ENCODE peak calls at places on chromosome 5, in seven cellular contexts. Z, L, Y, B, C, G and U are unnamed samples.

GRCh38 chr5:122259995-122260394 is 52.0 kb upstream of the SNCAIP start:
- DNase-seq in Z (no peak), L (no peak), Y (peak; percentile 1), B (no peak), C (no peak), G (no peak), U (no peak)

GRCh38 chr5:173767580-173768266 is 120.4 kb upstream of the CPEB4 start:
- DNase-seq in Z (no peak), L (no peak), Y (peak; percentile 35), B (no peak), C (no peak), G (no peak), U (no peak)

GRCh38 chr5:80884851-80885697 is 75.1 kb upstream of the RASGRF2 start:
- DNase-seq in Z (no peak), L (no peak), Y (no peak), B (no peak), C (no peak), G (no peak), U (no peak)

GRCh38 chr5:73565969-73566547 is 515 bp downstream of the UTP15 start:
- DNase-seq in Z (no peak), L (no peak), Y (no peak), B (no peak), C (no peak), G (no peak), U (no peak)

GRCh38 chr5:173281910-173282309 is 46.3 kb downstream of the STC2 start:
- DNase-seq in Z (no peak), L (peak; percentile 46), Y (no peak), B (no peak), C (no peak), G (no peak), U (no peak)

GRCh38 chr5:6905883-6906282 is 192.7 kb downstream of the TENT4A start:
- DNase-seq in Z (no peak), L (no peak), Y (no peak), B (no peak), C (no peak), G (no peak), U (no peak)

GRCh38 chr5:113250341-113250953 is 184.3 kb downstream of the TSSK1B start:
- DNase-seq in Z (no peak), L (no peak), Y (no peak), B (no peak), C (no peak), G (no peak), U (no peak)

GRCh38 chr5:101915559-101915958 is 380.5 kb downstream of the SLCO4C1 start:
- DNase-seq in Z (no peak), L (no peak), Y (no peak), B (no peak), C (no peak), G (no peak), U (no peak)

GRCh38 chr5:134552301-134552700 is 26.8 kb downstream of the JADE2 start:
- DNase-seq in Z (no peak), L (no peak), Y (no peak), B (no peak), C (no peak), G (no peak), U (peak; percentile 82)

GRCh38 chr5:52693279-52693678 is 94.4 kb upstream of the ITGA1 start:
- DNase-seq in Z (no peak), L (peak; percentile 12), Y (peak; percentile 30), B (no peak), C (no peak), G (no peak), U (no peak)

GRCh38 chr5:178214160-178214803 is 9.9 kb downstream of the HNRNPAB start:
- DNase-seq in Z (no peak), L (no peak), Y (no peak), B (no peak), C (no peak), G (no peak), U (no peak)

GRCh38 chr5:178213748-178214151 is 9.4 kb downstream of the HNRNPAB start:
- DNase-seq in Z (no peak), L (no peak), Y (no peak), B (no peak), C (no peak), G (no peak), U (no peak)

GRCh38 chr5:178216088-178216534 is 11.8 kb downstream of the HNRNPAB start:
- DNase-seq in Z (no peak), L (no peak), Y (no peak), B (no peak), C (no peak), G (no peak), U (no peak)

GRCh38 chr5:178216779-178217178 is 12.4 kb downstream of the HNRNPAB start:
- DNase-seq in Z (no peak), L (no peak), Y (no peak), B (no peak), C (no peak), G (no peak), U (no peak)

DNA sequence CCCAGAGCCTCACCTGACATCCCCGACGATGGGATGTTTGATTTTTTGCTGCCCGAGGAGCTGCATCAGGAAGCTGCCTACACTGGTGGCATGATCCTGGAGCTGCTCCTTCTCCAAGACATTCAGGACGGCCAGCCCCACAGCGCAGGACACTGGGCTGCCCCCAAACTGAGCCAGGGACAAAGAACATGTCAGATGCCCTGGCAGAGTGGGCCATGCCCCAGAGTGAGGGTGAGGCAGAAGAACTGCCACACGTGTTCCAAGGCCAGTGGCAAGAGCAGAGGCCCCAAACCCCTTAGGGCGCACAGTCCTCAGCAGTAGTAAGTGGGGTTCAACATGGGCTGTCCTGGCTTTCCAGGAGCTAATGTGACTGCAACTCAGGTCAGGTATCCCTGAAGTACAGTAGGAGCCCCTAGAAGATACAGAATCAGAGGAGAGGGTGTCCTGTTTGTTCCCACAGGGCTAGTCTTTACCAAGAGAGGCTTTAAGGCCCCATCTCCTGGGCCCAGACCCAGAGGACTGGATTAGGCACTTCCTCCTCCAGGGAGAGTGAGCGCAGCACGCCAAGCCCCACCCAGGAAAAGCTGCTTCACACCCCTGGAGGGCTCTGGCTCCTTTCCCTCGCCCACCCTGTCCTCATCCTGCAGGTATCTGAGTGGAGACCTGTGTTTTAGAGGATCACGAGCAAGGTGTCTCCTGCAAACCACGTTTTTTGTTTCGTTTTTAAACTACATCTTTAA is 11.1 kb downstream of the HNRNPAB start:
- DNase-seq in Z (no peak), L (no peak), Y (no peak), B (no peak), C (no peak), G (no peak), U (no peak)
- TF ChIP-seq POLR2AphosphoS5 in Z (no peak), L (no peak), Y (no peak), B (peak; percentile 17), C (peak; percentile 4), G (no peak), U (no peak)

GRCh38 chr5:69526660-69527059 is 33.3 kb upstream of the GTF2H2C start:
- DNase-seq in Z (no peak), L (no peak), Y (no peak), B (no peak), C (no peak), G (no peak), U (no peak)

GRCh38 chr5:69528015-69528414 is 32.0 kb upstream of the GTF2H2C start:
- DNase-seq in Z (peak; percentile 27), L (no peak), Y (no peak), B (no peak), C (no peak), G (no peak), U (no peak)

GRCh38 chr5:69527128-69527745 is 32.8 kb upstream of the GTF2H2C start:
- DNase-seq in Z (no peak), L (no peak), Y (no peak), B (no peak), C (no peak), G (no peak), U (no peak)

GRCh38 chr5:69531010-69531785 is 28.8 kb upstream of the GTF2H2C start:
- DNase-seq in Z (no peak), L (no peak), Y (no peak), B (no peak), C (no peak), G (no peak), U (no peak)

DNA sequence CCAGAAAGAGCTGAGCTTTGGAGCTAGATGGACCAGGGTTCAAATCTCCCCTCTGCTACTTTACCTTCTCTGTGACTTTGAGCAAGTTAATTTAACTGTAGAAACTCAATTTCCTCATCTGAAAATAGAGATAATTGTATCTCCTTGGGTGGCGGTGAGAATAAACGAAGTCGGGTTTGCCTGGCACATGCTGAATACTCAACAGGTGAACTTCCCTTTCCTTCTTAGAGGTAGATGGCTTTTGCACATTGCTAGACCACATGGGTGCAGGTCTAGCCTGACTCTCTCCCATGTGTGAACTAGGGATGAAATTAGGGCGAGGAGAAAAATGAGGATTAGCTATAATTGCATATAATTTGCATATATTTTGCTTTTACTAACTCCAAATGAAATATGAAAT is 31.4 kb upstream of the GTF2H2C start:
- DNase-seq in Z (no peak), L (no peak), Y (no peak), B (no peak), C (no peak), G (no peak), U (no peak)
- TF ChIP-seq SIN3A in Z (no peak), L (no peak), Y (no peak), B (no peak), C (no peak), G (no peak), U (no peak)

GRCh38 chr5:157520911-157521703 is 54.5 kb downstream of the ADAM19 start:
- DNase-seq in Z (no peak), L (no peak), Y (peak; percentile 23), B (no peak), C (no peak), G (no peak), U (no peak)
- H3K27ac ChIP-seq in Z (no peak overlapping the region), L (peak overlapping the region; percentile 38), Y (no peak overlapping the region), B (no peak overlapping the region), C (peak overlapping the region; percentile 72), G (no peak overlapping the region), U (no peak overlapping the region)

GRCh38 chr5:159567461-159567860 is 237.2 kb upstream of the IL12B start:
- DNase-seq in Z (no peak), L (no peak), Y (no peak), B (no peak), C (no peak), G (no peak), U (no peak)
- TF ChIP-seq POLR2AphosphoS5 in Z (no peak), L (no peak), Y (no peak), B (no peak), C (no peak), G (no peak), U (no peak)

GRCh38 chr5:179227196-179227577 is 118.1 kb downstream of the ADAMTS2 start:
- DNase-seq in Z (no peak), L (no peak), Y (no peak), B (no peak), C (no peak), G (no peak), U (no peak)
- TF ChIP-seq SIN3A in Z (no peak), L (no peak), Y (no peak), B (no peak), C (no peak), G (no peak), U (no peak)

GRCh38 chr5:129096382-129096991 is 1.9 kb downstream of the ISOC1 start:
- DNase-seq in Z (no peak), L (no peak), Y (no peak), B (no peak), C (no peak), G (no peak), U (no peak)
- H3K27ac ChIP-seq in Z (no peak overlapping the region), L (no peak overlapping the region), Y (no peak overlapping the region), B (no peak overlapping the region), C (no peak overlapping the region), G (peak overlapping the region; percentile 52), U (no peak overlapping the region)

DNA sequence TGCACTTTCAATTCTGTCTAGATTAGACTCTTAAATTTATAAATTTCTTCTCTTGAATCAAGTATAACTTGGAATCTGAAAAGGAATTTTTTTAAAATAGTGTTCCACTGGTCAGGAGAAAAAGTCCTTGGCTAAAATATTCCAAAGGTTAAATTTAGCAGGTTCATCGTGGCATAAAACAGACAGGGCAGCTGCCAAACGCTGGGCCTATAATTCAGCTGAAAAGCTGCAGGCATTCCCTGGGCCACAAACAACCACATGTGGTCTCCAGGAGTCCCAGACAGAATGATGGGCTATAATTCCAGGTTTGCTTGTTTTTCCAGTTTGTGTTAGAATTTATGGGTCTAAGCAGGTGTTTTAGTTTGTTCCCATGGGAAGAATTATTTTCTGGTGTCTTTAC is 71.1 kb upstream of the RETREG1 start:
- DNase-seq in Z (no peak), L (no peak), Y (no peak), B (no peak), C (no peak), G (no peak), U (no peak)
- TF ChIP-seq POLR2AphosphoS5 in Z (no peak), L (no peak), Y (no peak), B (no peak), C (no peak), G (no peak), U (no peak)